ENCODE peak calls at places on chromosomes 6 and 20, in four cellular contexts. One of them, this sample, is unnamed.

GRCh38 chr20:24782801-24783630 is 166.1 kb upstream of the CST7 start:
- DNase-seq in activated CD4-positive, alpha-beta T cell treated with anti-CD3 and anti-CD28 coated beads for 48 hours: peak
- DNase-seq in astrocyte: peak
- DNase-seq in dermis microvascular lymphatic vessel endothelial cell: no peak
- DNase-seq in this sample: no peak

GRCh38 chr6:148723484-148723883 is 23.3 kb upstream of the UST start:
- DNase-seq in activated CD4-positive, alpha-beta T cell treated with anti-CD3 and anti-CD28 coated beads for 48 hours: no peak
- DNase-seq in astrocyte: peak
- DNase-seq in dermis microvascular lymphatic vessel endothelial cell: no peak
- DNase-seq in this sample: peak

GRCh38 chr20:40986774-40987173 is 41.8 kb upstream of the TOP1 start:
- DNase-seq in activated CD4-positive, alpha-beta T cell treated with anti-CD3 and anti-CD28 coated beads for 48 hours: no peak
- DNase-seq in astrocyte: no peak
- DNase-seq in dermis microvascular lymphatic vessel endothelial cell: no peak
- DNase-seq in this sample: no peak

GRCh38 chr6:54893818-54894217 is 47.2 kb downstream of the FAM83B start:
- DNase-seq in activated CD4-positive, alpha-beta T cell treated with anti-CD3 and anti-CD28 coated beads for 48 hours: no peak
- DNase-seq in astrocyte: no peak
- DNase-seq in dermis microvascular lymphatic vessel endothelial cell: no peak
- DNase-seq in this sample: no peak

GRCh38 chr6:35258858-35259193 is 709 bp upstream of the ZNF76 start:
- DNase-seq in activated CD4-positive, alpha-beta T cell treated with anti-CD3 and anti-CD28 coated beads for 48 hours: no peak
- DNase-seq in astrocyte: peak
- DNase-seq in dermis microvascular lymphatic vessel endothelial cell: peak
- DNase-seq in this sample: peak

GRCh38 chr6:31834704-31835375 is 7.3 kb downstream of the HSPA1B start:
- DNase-seq in activated CD4-positive, alpha-beta T cell treated with anti-CD3 and anti-CD28 coated beads for 48 hours: peak
- DNase-seq in astrocyte: no peak
- DNase-seq in dermis microvascular lymphatic vessel endothelial cell: no peak
- DNase-seq in this sample: peak

GRCh38 chr20:478949-479429 is 16.7 kb upstream of the TBC1D20 start:
- DNase-seq in activated CD4-positive, alpha-beta T cell treated with anti-CD3 and anti-CD28 coated beads for 48 hours: no peak
- DNase-seq in astrocyte: peak
- DNase-seq in dermis microvascular lymphatic vessel endothelial cell: peak
- DNase-seq in this sample: peak

GRCh38 chr6:35686873-35687557 is 1.7 kb downstream of the FKBP5 start:
- DNase-seq in activated CD4-positive, alpha-beta T cell treated with anti-CD3 and anti-CD28 coated beads for 48 hours: no peak
- DNase-seq in astrocyte: no peak
- DNase-seq in dermis microvascular lymphatic vessel endothelial cell: no peak
- DNase-seq in this sample: no peak

GRCh38 chr6:159701413-159701999 is 8.5 kb upstream of the SOD2 start:
- DNase-seq in activated CD4-positive, alpha-beta T cell treated with anti-CD3 and anti-CD28 coated beads for 48 hours: peak
- DNase-seq in astrocyte: peak
- DNase-seq in dermis microvascular lymphatic vessel endothelial cell: peak
- DNase-seq in this sample: peak

GRCh38 chr20:57667924-57668782 is 41.7 kb downstream of the PMEPA1 start:
- DNase-seq in activated CD4-positive, alpha-beta T cell treated with anti-CD3 and anti-CD28 coated beads for 48 hours: no peak
- DNase-seq in astrocyte: no peak
- DNase-seq in dermis microvascular lymphatic vessel endothelial cell: no peak
- DNase-seq in this sample: no peak

GRCh38 chr20:56513807-56514150 is 10.8 kb upstream of the FAM209A start:
- DNase-seq in activated CD4-positive, alpha-beta T cell treated with anti-CD3 and anti-CD28 coated beads for 48 hours: no peak
- DNase-seq in astrocyte: no peak
- DNase-seq in dermis microvascular lymphatic vessel endothelial cell: no peak
- DNase-seq in this sample: no peak

GRCh38 chr6:36312854-36313627 is 23.6 kb downstream of the BNIP5 start:
- DNase-seq in activated CD4-positive, alpha-beta T cell treated with anti-CD3 and anti-CD28 coated beads for 48 hours: no peak
- DNase-seq in astrocyte: no peak
- DNase-seq in dermis microvascular lymphatic vessel endothelial cell: no peak
- DNase-seq in this sample: no peak

GRCh38 chr20:32285621-32286334 is 8.3 kb downstream of the KIF3B start:
- DNase-seq in activated CD4-positive, alpha-beta T cell treated with anti-CD3 and anti-CD28 coated beads for 48 hours: peak
- DNase-seq in astrocyte: peak
- DNase-seq in dermis microvascular lymphatic vessel endothelial cell: no peak
- DNase-seq in this sample: peak

GRCh38 chr6:4287811-4288244 is 152.5 kb upstream of the ECI2 start:
- DNase-seq in activated CD4-positive, alpha-beta T cell treated with anti-CD3 and anti-CD28 coated beads for 48 hours: no peak
- DNase-seq in astrocyte: no peak
- DNase-seq in dermis microvascular lymphatic vessel endothelial cell: no peak
- DNase-seq in this sample: no peak

GRCh38 chr6:24245275-24245674 is 112.6 kb downstream of the DCDC2 start:
- DNase-seq in activated CD4-positive, alpha-beta T cell treated with anti-CD3 and anti-CD28 coated beads for 48 hours: no peak
- DNase-seq in astrocyte: no peak
- DNase-seq in dermis microvascular lymphatic vessel endothelial cell: no peak
- DNase-seq in this sample: no peak

GRCh38 chr6:7156666-7157278 is 49.0 kb downstream of the RREB1 start:
- DNase-seq in activated CD4-positive, alpha-beta T cell treated with anti-CD3 and anti-CD28 coated beads for 48 hours: no peak
- DNase-seq in astrocyte: peak
- DNase-seq in dermis microvascular lymphatic vessel endothelial cell: no peak
- DNase-seq in this sample: peak

GRCh38 chr6:106894978-106895702 is 79.4 kb downstream of the CD24 start:
- DNase-seq in activated CD4-positive, alpha-beta T cell treated with anti-CD3 and anti-CD28 coated beads for 48 hours: no peak
- DNase-seq in astrocyte: peak
- DNase-seq in dermis microvascular lymphatic vessel endothelial cell: no peak
- DNase-seq in this sample: no peak

This sample was measured in brain microvascular endothelial cell.